ENCODE peak calls at places on chromosomes 2 and 18, in ten cellular contexts. O is thyroid gland, V is breast epithelium, E is adrenal gland, Q is endothelial cell of umbilical vein, P is A549, D is body of pancreas, U is ovary, I is heart left ventricle, M is prostate gland. X is an unnamed sample. For H3K4me1, the result is how much of the 10 kb centered on the place peaks cover.

GRCh38 chr2:156099382-156099781 is 233.1 kb downstream of the NR4A2 start:
- DNase-seq in O (no peak), V (no peak), E (no peak), Q (no peak), P (no peak), D (no peak), U (no peak), I (no peak), M (no peak), X (no peak)

GRCh38 chr2:12014088-12014960 is 267.9 kb downstream of the LPIN1 start:
- DNase-seq in O (no peak), V (no peak), E (peak), Q (no peak), P (no peak), D (no peak), U (no peak), I (no peak), M (no peak), X (no peak)

GRCh38 chr18:8974696-8975095 is 127.8 kb upstream of the NDUFV2 start:
- DNase-seq in O (no peak), V (no peak), E (no peak), Q (no peak), P (no peak), D (no peak), U (no peak), I (no peak), M (no peak), X (no peak)

GRCh38 chr2:233976690-233977294 is 59.6 kb downstream of the TRPM8 start:
- DNase-seq in O (no peak), V (no peak), E (no peak), Q (peak), P (peak), D (no peak), U (no peak), I (no peak), M (peak), X (no peak)

GRCh38 chr18:14921547-14921946 is 173.6 kb downstream of the ANKRD30B start:
- DNase-seq in O (no peak), V (no peak), E (no peak), Q (no peak), P (no peak), D (no peak), U (no peak), I (no peak), M (peak), X (no peak)

GRCh38 chr2:105328281-105329196 is 996 bp downstream of the TGFBRAP1 start:
- DNase-seq in O (peak), V (no peak), E (peak), Q (peak), P (peak), D (peak), U (no peak), I (peak), M (peak), X (peak)

GRCh38 chr2:152336854-152337510 is 2.0 kb downstream of the FMNL2 start:
- DNase-seq in O (peak), V (no peak), E (peak), Q (no peak), P (peak), D (peak), U (peak), I (no peak), M (peak), X (peak)

GRCh38 chr2:12164689-12165088 is 418.3 kb downstream of the LPIN1 start:
- DNase-seq in O (no peak), V (no peak), E (no peak), Q (no peak), P (no peak), D (no peak), U (no peak), I (no peak), M (no peak), X (no peak)

GRCh38 chr2:120818441-120818920 is 82.8 kb downstream of the GLI2 start:
- DNase-seq in O (no peak), V (no peak), E (peak), Q (no peak), P (peak), D (peak), U (peak), I (no peak), M (no peak), X (no peak)

GRCh38 chr2:158761626-158762025 is 33.5 kb upstream of the DAPL1 start:
- DNase-seq in O (peak), V (peak), E (no peak), Q (no peak), P (no peak), D (no peak), U (no peak), I (no peak), M (peak), X (no peak)

GRCh38 chr2:214558341-214558740 is 147.5 kb downstream of the VWC2L start:
- DNase-seq in O (no peak), V (no peak), E (no peak), Q (no peak), P (no peak), D (no peak), U (no peak), I (no peak), M (no peak), X (no peak)

GRCh38 chr2:16869711-16870110 is 204.1 kb upstream of the CYRIA start:
- DNase-seq in O (no peak), V (no peak), E (no peak), Q (no peak), P (no peak), D (no peak), U (no peak), I (no peak), M (peak), X (no peak)

GRCh38 chr2:70510213-70510820 is 43.3 kb downstream of the TGFA start:
- DNase-seq in O (no peak), V (no peak), E (no peak), Q (no peak), P (no peak), D (no peak), U (no peak), I (no peak), M (no peak), X (no peak)

GRCh38 chr18:76824754-76825153 is 2.4 kb downstream of the ZNF236 start:
- DNase-seq in O (no peak), V (no peak), E (no peak), Q (no peak), P (no peak), D (no peak), U (no peak), I (no peak), M (no peak), X (no peak)

GRCh38 chr2:55888941-55889340 is 34.6 kb downstream of the EFEMP1 start:
- DNase-seq in O (no peak), V (no peak), E (no peak), Q (peak), P (no peak), D (no peak), U (no peak), I (no peak), M (no peak), X (no peak)

GRCh38 chr18:77069482-77069881 is 63.1 kb downstream of the MBP start:
- DNase-seq in O (no peak), V (no peak), E (peak), Q (no peak), P (no peak), D (no peak), U (no peak), I (no peak), M (no peak), X (no peak)

GRCh38 chr2:237904806-237905599 is 45.6 kb downstream of the RAMP1 start:
- DNase-seq in O (peak), V (no peak), E (peak), Q (peak), P (no peak), D (no peak), U (peak), I (peak), M (no peak), X (peak)

GRCh38 chr2:3223080-3223923 is 154.3 kb downstream of the EIPR1 start:
- DNase-seq in O (no peak), V (no peak), E (no peak), Q (peak), P (no peak), D (no peak), U (no peak), I (no peak), M (no peak), X (no peak)

DNA sequence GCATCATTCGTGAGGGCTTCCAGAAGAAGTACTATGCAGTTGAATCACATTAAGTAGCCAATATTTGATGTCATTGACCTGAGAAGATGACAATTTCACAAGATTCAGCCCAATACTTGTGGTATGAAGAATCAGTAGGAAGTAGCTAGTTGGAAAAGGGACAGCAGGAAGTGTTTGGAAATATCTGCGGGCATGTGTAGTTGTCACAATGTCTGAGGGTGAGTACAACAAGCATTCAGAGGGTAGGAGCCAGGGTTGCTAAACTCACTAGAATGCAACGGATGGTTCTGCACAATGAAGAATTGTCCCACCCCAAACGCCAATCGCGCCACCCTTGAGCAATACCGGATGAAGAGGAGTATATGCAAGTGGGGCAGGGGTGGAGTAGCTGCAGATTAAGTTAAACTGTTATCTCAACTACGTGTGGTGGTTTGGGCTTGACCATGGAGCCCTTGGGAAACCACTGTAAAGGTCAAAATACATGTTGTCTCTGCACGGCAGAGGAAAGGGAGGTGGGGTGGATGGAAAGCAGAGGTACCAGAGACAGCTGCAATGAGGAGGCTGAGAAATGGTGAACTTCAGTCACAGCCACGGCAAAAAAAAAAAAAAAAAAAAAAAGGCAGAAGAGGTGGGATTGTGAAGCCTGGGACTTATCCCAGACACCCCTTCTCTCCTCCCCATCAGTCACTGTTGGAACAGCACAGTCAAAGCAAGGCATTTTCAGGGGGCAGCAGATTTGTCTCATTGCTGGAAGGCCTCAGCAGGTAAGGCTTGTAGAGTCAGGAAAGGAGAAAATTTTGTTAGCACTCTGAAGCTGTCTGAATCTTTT is 5.1 kb downstream of the CCL20 start:
- DNase-seq in O (no peak), V (peak), E (peak), Q (no peak), P (peak), D (peak), U (no peak), I (no peak), M (no peak), X (peak)
- H3K4me3 ChIP-seq in O (no peak), V (no peak), E (no peak), Q (no peak), P (peak), D (no peak), U (no peak), I (no peak), M (no peak), X (no peak)

GRCh38 chr2:64404002-64404731 is 49.8 kb upstream of the LGALSL start:
- DNase-seq in O (peak), V (peak), E (peak), Q (peak), P (no peak), D (peak), U (peak), I (peak), M (peak), X (peak)

GRCh38 chr2:64405476-64406406 is 48.2 kb upstream of the LGALSL start:
- DNase-seq in O (no peak), V (no peak), E (peak), Q (peak), P (no peak), D (no peak), U (no peak), I (no peak), M (no peak), X (no peak)

GRCh38 chr2:64403426-64403825 is 50.5 kb upstream of the LGALSL start:
- DNase-seq in O (no peak), V (no peak), E (no peak), Q (no peak), P (no peak), D (no peak), U (peak), I (no peak), M (no peak), X (no peak)

GRCh38 chr2:64406407-64406774 is 47.6 kb upstream of the LGALSL start:
- DNase-seq in O (no peak), V (no peak), E (peak), Q (no peak), P (peak), D (no peak), U (peak), I (no peak), M (no peak), X (no peak)

DNA sequence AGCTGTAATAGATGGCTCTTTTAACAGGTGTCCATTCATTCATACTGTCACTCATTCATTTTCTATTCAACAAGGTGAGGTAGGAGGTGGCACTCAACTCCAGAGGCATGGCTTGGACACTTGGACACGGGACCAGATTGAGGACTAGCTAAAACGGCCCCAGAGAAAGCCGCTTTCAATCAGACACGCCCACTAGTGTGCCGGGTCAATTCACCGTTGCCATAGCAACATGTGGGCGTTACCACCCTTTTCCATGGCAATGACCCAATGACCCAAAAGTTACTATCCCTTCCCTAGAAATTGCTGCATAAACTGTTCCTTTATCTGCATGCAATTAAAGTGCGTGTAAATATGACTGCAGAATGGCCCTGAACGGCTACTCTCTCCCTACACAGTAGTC is 49.2 kb upstream of the LGALSL start:
- DNase-seq in O (no peak), V (no peak), E (peak), Q (no peak), P (no peak), D (peak), U (peak), I (peak), M (no peak), X (no peak)
- H3K4me1 ChIP-seq in O (under half), V (under half), E (half or more), Q (under half), P (under half), D (under half), U (under half), I (under half), M (under half), X (half or more)

DNA sequence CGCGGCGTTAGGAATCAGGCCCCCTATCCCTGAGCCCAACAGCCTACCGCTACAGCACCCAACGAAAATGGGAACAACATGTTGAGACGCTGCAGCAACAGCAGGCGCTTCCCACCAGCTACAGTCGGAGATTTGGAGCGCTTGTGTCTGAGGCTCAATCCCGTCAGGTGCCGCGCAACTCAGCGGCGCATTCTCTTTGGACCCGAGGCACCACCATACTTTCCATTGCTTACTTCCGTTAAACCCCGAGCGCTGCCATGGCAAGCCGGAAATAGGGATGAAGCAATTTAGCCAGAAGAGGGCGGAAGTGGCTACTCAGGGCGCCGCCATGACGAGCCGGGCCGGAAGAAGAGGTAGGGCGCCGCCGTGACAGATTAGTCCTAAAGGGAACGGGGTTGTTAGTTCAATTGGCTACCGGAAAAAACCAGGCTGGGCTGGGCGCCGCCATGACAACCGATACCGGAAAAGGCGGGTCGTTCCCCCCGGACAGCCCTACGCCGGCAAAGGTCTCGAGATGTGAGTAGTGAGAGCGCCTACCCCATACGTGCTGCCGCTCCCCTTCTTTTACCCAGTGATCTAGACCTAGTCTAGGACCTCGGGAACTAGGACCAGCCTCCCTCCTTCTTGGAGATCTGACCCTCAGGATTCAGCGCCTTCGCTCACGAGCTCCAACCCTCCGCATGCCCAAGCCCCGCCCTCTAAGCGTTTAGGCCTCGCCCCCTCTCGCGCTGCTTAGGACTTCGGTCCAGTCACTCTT is at the start of gene CHCHD5:
- DNase-seq in O (peak), V (peak), E (peak), Q (peak), P (peak), D (peak), U (peak), I (peak), M (peak), X (peak)
- TF ChIP-seq POLR2A in O (peak), V (no peak), E (peak), Q (peak), P (peak), D (peak), U (peak), I (peak), M (peak), X (peak)

GRCh38 chr2:61426267-61426897 is 44.5 kb downstream of the USP34 start:
- DNase-seq in O (peak), V (no peak), E (peak), Q (peak), P (peak), D (peak), U (no peak), I (no peak), M (no peak), X (no peak)

GRCh38 chr2:61423714-61424113 is 47.2 kb downstream of the USP34 start:
- DNase-seq in O (no peak), V (no peak), E (no peak), Q (peak), P (peak), D (no peak), U (no peak), I (no peak), M (no peak), X (no peak)

GRCh38 chr2:61420986-61421546 is 49.8 kb downstream of the USP34 start:
- DNase-seq in O (no peak), V (no peak), E (no peak), Q (no peak), P (no peak), D (no peak), U (no peak), I (no peak), M (peak), X (no peak)

GRCh38 chr2:61421611-61422010 is 49.3 kb downstream of the USP34 start:
- DNase-seq in O (no peak), V (no peak), E (no peak), Q (peak), P (no peak), D (no peak), U (no peak), I (no peak), M (no peak), X (no peak)

DNA sequence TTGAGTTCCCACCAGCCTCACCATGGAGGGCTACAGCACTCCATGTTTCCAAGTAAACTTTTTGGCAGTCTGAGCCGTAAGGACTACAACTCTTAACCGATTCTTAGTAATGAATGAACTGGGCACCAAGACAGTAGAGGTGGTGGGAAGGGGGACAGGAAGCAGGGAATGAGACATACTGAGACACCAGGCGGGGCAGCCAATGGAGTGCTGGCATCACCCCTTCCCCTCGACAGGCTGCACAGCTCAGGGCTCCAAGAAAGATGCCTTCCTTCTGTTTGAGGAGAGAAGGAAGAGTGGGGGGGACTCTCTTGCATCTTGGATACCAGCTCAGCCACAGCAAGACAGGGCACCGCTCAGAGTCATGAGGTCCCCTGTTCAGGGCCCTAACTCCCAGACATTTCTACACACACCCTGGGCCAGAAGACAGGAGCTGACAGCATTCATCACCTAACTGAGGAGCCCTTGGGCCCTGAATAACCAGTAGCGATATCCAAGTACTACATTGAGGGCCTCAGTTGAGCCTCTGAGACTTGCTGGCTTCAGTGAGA is 45.2 kb downstream of the USP34 start:
- DNase-seq in O (no peak), V (no peak), E (no peak), Q (no peak), P (no peak), D (no peak), U (no peak), I (no peak), M (no peak), X (no peak)
- H3K4me3 ChIP-seq in O (no peak), V (no peak), E (no peak), Q (no peak), P (no peak), D (no peak), U (no peak), I (no peak), M (no peak), X (no peak)

GRCh38 chr18:46683252-46683651 is 26.2 kb upstream of the LOXHD1 start:
- DNase-seq in O (no peak), V (no peak), E (no peak), Q (no peak), P (no peak), D (no peak), U (no peak), I (no peak), M (no peak), X (no peak)
- H3K4me1 ChIP-seq in O (under half), V (under half), E (under half), Q (under half), P (under half), D (under half), U (under half), I (under half), M (under half), X (under half)

GRCh38 chr18:51988277-51988676 is 351.7 kb upstream of the DCC start:
- DNase-seq in O (no peak), V (no peak), E (no peak), Q (no peak), P (no peak), D (no peak), U (no peak), I (no peak), M (no peak), X (no peak)
- TF ChIP-seq POLR2A in O (no peak), V (no peak), E (no peak), Q (no peak), P (no peak), D (no peak), U (no peak), I (no peak), M (no peak), X (no peak)

GRCh38 chr2:224951723-224952481 is 90.4 kb downstream of the DOCK10 start:
- DNase-seq in O (no peak), V (no peak), E (no peak), Q (no peak), P (no peak), D (no peak), U (no peak), I (no peak), M (no peak), X (no peak)
- H3K4me3 ChIP-seq in O (no peak), V (no peak), E (no peak), Q (no peak), P (no peak), D (no peak), U (no peak), I (no peak), M (no peak), X (no peak)